ENCODE peak calls at places on chromosomes 4 and X, in ten cellular contexts. H is Caco-2; G is IMR-90; C is HepG2; L is brain microvascular endothelial cell; W is HAP-1; J is upper lobe of right lung; N is CD4-positive, CD25-positive, alpha-beta regulatory T cell; O is GM12865; B is tibial nerve. D is an unnamed sample.
A peak's percentile ranks its signal among the peaks of the same experiment; 100 is the strongest.

GRCh38 chr4:101599620-101600019 is 190.9 kb upstream of the BANK1 start:
- DNase-seq in W (no peak), N (no peak), J (no peak), O (no peak), G (peak; percentile 56), L (peak; percentile 25), B (no peak), C (no peak), H (no peak), D (no peak)

GRCh38 chrX:82757614-82758013 is 750.5 kb upstream of the POU3F4 start:
- DNase-seq in L (no peak), B (no peak), O (no peak), W (no peak), G (no peak), C (no peak), N (no peak), H (no peak), J (no peak), D (no peak)

GRCh38 chr4:54085284-54085683 is 14.7 kb upstream of the GSX2 start:
- DNase-seq in O (no peak), G (peak; percentile 92), H (no peak), W (no peak), J (no peak), L (peak; percentile 94), N (no peak), C (peak; percentile 91), B (no peak), D (no peak)

GRCh38 chr4:145047151-145047550 is 50.8 kb downstream of the ANAPC10 start:
- DNase-seq in O (peak; percentile 56), N (no peak), J (no peak), W (no peak), L (no peak), B (no peak), C (no peak), H (no peak), G (no peak), D (no peak)

GRCh38 chrX:99398578-99398977 is 1011.5 kb downstream of the PCDH19 start:
- DNase-seq in N (no peak), H (no peak), J (no peak), C (no peak), B (no peak), G (no peak), O (no peak), L (no peak), W (no peak), D (no peak)

GRCh38 chrX:87518504-87518903 is 902 bp downstream of the KLHL4 start:
- DNase-seq in B (no peak), W (no peak), O (no peak), H (no peak), C (no peak), L (no peak), N (no peak), J (no peak), G (peak; percentile 18), D (no peak)

GRCh38 chrX:132001127-132001526 is 22.0 kb upstream of the STK26 start:
- DNase-seq in B (no peak), H (no peak), N (no peak), W (no peak), L (no peak), G (no peak), O (no peak), C (no peak), J (no peak), D (no peak)

GRCh38 chr4:99201687-99202086 is 17.4 kb downstream of the ADH6 start:
- DNase-seq in H (no peak), J (no peak), W (no peak), O (no peak), L (no peak), N (no peak), G (peak; percentile 55), B (no peak), C (no peak), D (no peak)

GRCh38 chr4:150145950-150146340 is 67.7 kb downstream of the DCLK2 start:
- DNase-seq in W (no peak), G (peak; percentile 47), N (no peak), H (no peak), J (no peak), C (no peak), O (no peak), L (no peak), B (no peak), D (no peak)

GRCh38 chrX:18833071-18833731 is 125.8 kb downstream of the PPEF1 start:
- DNase-seq in W (no peak), J (no peak), H (no peak), O (no peak), N (no peak), L (peak; percentile 8), C (no peak), G (peak; percentile 16), B (peak; percentile 14), D (no peak)

GRCh38 chrX:48761674-48762471 is at the start of gene GLOD5:
- DNase-seq in B (no peak), O (peak; percentile 23), G (no peak), W (peak; percentile 23), J (peak; percentile 81), H (peak; percentile 82), C (peak; percentile 45), N (no peak), L (no peak), D (no peak)

GRCh38 chr4:67558493-67558892 is at the start of gene STAP1:
- DNase-seq in C (no peak), W (no peak), N (peak; percentile 43), O (peak; percentile 62), L (no peak), B (no peak), J (no peak), H (no peak), G (no peak), D (peak; percentile 47)

DNA sequence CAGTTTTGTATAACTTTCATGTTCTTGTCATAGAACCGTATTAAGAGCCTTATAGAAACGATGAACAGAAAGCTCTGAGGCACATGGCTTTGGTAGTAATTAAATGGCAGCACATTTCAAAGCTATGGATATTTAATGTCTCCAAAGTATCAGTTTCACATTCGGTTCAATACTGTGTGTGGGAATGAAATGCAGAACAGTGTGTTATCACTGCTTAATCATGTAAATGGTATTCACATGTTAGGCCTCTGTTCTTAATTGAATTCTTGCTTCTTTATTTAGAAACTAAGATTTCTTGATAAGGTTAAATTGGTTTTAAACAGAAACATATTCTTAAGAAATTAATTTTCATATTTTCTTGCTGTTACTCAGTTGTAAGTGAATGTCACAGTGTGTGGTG is 701.0 kb upstream of the PITX2 start:
- DNase-seq in C (no peak), O (no peak), W (no peak), G (peak; percentile 39), N (no peak), L (peak; percentile 3), B (no peak), J (no peak), H (no peak), D (no peak)
- H3K4me3 ChIP-seq in C (no peak overlapping the region), O (no peak overlapping the region), W (no peak overlapping the region), G (no peak overlapping the region), N (no peak overlapping the region), L (no peak overlapping the region), B (no peak overlapping the region), J (no peak overlapping the region), H (no peak overlapping the region), D (no peak overlapping the region)

GRCh38 chrX:2485460-2485753 is 15.4 kb downstream of the DHRSX start:
- DNase-seq in W (no peak), N (no peak), G (peak; percentile 14), B (no peak), J (no peak), O (no peak), C (no peak), L (no peak), H (no peak), D (no peak)

GRCh38 chrX:2485789-2486345 is 14.9 kb downstream of the DHRSX start:
- DNase-seq in G (no peak), H (no peak), B (no peak), N (no peak), C (no peak), O (no peak), L (no peak), W (no peak), J (peak; percentile 4), D (no peak)

GRCh38 chrX:2484232-2484631 is 16.5 kb downstream of the DHRSX start:
- DNase-seq in G (no peak), W (no peak), H (no peak), C (no peak), N (no peak), O (no peak), B (no peak), L (peak; percentile 6), J (no peak), D (no peak)

GRCh38 chrX:2483398-2483797 is 17.4 kb downstream of the DHRSX start:
- DNase-seq in N (no peak), G (no peak), O (no peak), B (no peak), H (no peak), C (no peak), L (no peak), W (no peak), J (peak; percentile 10), D (no peak)

GRCh38 chrX:2484721-2485459 is 15.9 kb downstream of the DHRSX start:
- DNase-seq in L (peak; percentile 56), C (no peak), H (no peak), N (no peak), J (no peak), G (peak; percentile 54), B (no peak), O (no peak), W (no peak), D (no peak)
- H3K4me3 ChIP-seq in L (no peak overlapping the region), C (no peak overlapping the region), H (no peak overlapping the region), N (no peak overlapping the region), J (no peak overlapping the region), G (peak overlapping the region; percentile 8), B (peak overlapping the region; percentile 14), O (no peak overlapping the region), W (no peak overlapping the region), D (no peak overlapping the region)

DNA sequence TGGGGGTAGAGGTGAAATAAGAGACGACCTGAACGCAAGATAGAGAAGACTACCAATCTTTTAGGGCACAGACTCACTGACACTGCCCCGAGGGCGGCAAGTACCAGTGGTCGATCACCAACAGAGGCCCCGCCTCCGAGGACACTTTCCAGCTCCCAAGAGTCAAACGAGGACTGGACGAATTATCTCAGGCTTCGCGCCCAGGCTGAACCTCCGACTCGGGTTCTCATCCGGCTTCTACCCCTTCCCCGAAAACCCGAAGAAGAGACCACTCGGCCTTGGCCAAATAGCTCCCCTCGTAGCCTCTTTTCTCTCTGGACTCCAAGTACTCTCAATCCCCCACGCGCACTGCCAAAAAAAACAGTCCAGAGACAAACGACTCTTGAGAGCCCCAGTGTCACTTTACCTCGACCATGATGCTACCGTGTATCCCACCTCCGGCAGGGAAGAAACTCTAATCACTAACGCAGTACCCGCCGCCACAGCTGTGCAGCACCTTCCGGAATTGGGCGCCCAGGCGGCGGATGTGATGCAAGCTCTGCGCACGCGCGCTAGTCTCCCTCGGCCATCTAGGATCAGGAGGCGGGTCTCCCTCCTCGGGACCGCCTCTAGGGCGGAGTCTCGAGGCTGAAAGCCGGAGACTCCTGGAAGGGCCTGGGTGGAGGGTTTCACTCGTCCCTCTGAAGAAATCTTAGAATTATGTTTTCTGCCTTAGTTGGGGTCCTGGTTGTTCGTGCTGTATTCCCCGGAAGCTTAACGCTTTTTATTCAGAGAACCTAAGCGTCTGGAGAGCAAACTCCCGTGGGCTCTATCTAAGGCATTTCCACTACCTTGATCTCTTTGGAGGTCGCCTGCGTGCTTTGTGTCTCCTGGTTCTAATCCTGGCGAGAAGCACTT is at the start of gene PLRG1:
- DNase-seq in L (peak; percentile 94), O (peak; percentile 96), G (peak; percentile 91), W (peak; percentile 97), H (peak; percentile 94), J (peak; percentile 98), N (peak; percentile 96), B (peak; percentile 90), C (peak; percentile 90), D (peak; percentile 96)
- H3K4me3 ChIP-seq in L (peak within 1 kb of the TSS; percentile 88), O (peak within 1 kb of the TSS; percentile 67), G (peak within 1 kb of the TSS; percentile 72), W (peak within 1 kb of the TSS; percentile 78), H (peak within 1 kb of the TSS; percentile 95), J (peak within 1 kb of the TSS; percentile 68), N (peak within 1 kb of the TSS; percentile 97), B (peak within 1 kb of the TSS; percentile 80), C (peak within 1 kb of the TSS; percentile 72), D (peak within 1 kb of the TSS; percentile 79)

GRCh38 chrX:81261576-81261975 is 59.7 kb downstream of the SH3BGRL start:
- DNase-seq in L (peak; percentile 18), N (no peak), G (peak; percentile 49), B (no peak), J (no peak), O (no peak), C (peak; percentile 4), W (no peak), H (no peak), D (no peak)
- H3K4me3 ChIP-seq in L (no peak overlapping the region), N (no peak overlapping the region), G (no peak overlapping the region), B (no peak overlapping the region), J (no peak overlapping the region), O (no peak overlapping the region), C (no peak overlapping the region), W (no peak overlapping the region), H (no peak overlapping the region), D (no peak overlapping the region)

D was measured in CD8-positive, alpha-beta memory T cell.